ENCODE peak calls at places on chromosomes 16 and 17, in four cellular contexts. S, Y, Q and X are unnamed samples.

GRCh38 chr17:4858880-4859260 is 25.7 kb downstream of the MINK1 start:
- DNase-seq in S (no peak), Y (no peak), Q (no peak), X (no peak)

GRCh38 chr17:9324864-9325263 is 250.8 kb downstream of the STX8 start:
- DNase-seq in Y (no peak), Q (no peak), S (peak), X (peak)

GRCh38 chr16:4694664-4695451 is 1.5 kb downstream of the NUDT16L1 start:
- DNase-seq in Y (no peak), S (no peak), Q (no peak), X (no peak)

GRCh38 chr17:27603870-27604794 is 26.9 kb upstream of the LGALS9 start:
- DNase-seq in Y (no peak), S (no peak), Q (no peak), X (no peak)

GRCh38 chr17:11795906-11796305 is 197.6 kb downstream of the DNAH9 start:
- DNase-seq in S (no peak), Q (no peak), Y (no peak), X (no peak)

GRCh38 chr17:28385037-28385797 is 13.7 kb downstream of the SARM1 start:
- DNase-seq in Q (no peak), S (no peak), Y (no peak), X (no peak)

GRCh38 chr17:50122945-50123344 is 7.0 kb downstream of the SAMD14 start:
- DNase-seq in Q (no peak), Y (no peak), S (no peak), X (no peak)

GRCh38 chr17:81419333-81419885 is 24.2 kb downstream of the BAHCC1 start:
- DNase-seq in Y (no peak), Q (peak), S (no peak), X (peak)

GRCh38 chr16:86584726-86585721 is 6.7 kb downstream of the FOXL1 start:
- DNase-seq in Y (no peak), S (no peak), Q (no peak), X (no peak)

GRCh38 chr17:60971515-60972369 is 294.1 kb downstream of the BCAS3 start:
- DNase-seq in Q (peak), S (peak), Y (peak), X (peak)

GRCh38 chr17:9677411-9677810 is 32.1 kb downstream of the USP43 start:
- DNase-seq in S (no peak), Q (no peak), Y (no peak), X (no peak)

GRCh38 chr16:19744670-19745069 is 26.6 kb downstream of the IQCK start:
- DNase-seq in Y (no peak), Q (no peak), S (peak), X (no peak)

GRCh38 chr16:4090476-4090875 is 25.8 kb downstream of the ADCY9 start:
- DNase-seq in Y (no peak), S (no peak), Q (no peak), X (no peak)

GRCh38 chr17:57480438-57481196 is 224.3 kb downstream of the MSI2 start:
- DNase-seq in S (peak), Y (no peak), Q (no peak), X (no peak)

GRCh38 chr17:78697122-78697845 is 84.8 kb downstream of the CYTH1 start:
- DNase-seq in Q (no peak), S (no peak), Y (no peak), X (no peak)

GRCh38 chr17:37802061-37802460 is 57.2 kb upstream of the HNF1B start:
- DNase-seq in Y (no peak), Q (no peak), S (no peak), X (no peak)

GRCh38 chr16:68374961-68375660 is 64.3 kb downstream of the PRMT7 start:
- DNase-seq in Q (no peak), S (no peak), Y (no peak), X (no peak)

GRCh38 chr17:68579194-68579900 is 21.8 kb downstream of the FAM20A start:
- DNase-seq in Q (no peak), Y (no peak), S (no peak), X (no peak)

GRCh38 chr17:19900809-19901208 is 33.1 kb upstream of the ULK2 start:
- DNase-seq in Q (no peak), Y (no peak), S (no peak), X (no peak)

GRCh38 chr17:49214665-49215360 is 4.3 kb downstream of the ABI3 start:
- DNase-seq in Q (no peak), S (no peak), Y (no peak), X (no peak)

GRCh38 chr17:33284022-33284421 is 9.1 kb downstream of the ASIC2 start:
- DNase-seq in S (peak), Q (no peak), Y (no peak), X (peak)

GRCh38 chr16:8533509-8533908 is 56.8 kb downstream of the TMEM114 start:
- DNase-seq in Q (no peak), S (no peak), Y (no peak), X (no peak)

GRCh38 chr16:69903851-69904250 is 47.3 kb upstream of the CLEC18A start:
- DNase-seq in Y (no peak), Q (no peak), S (no peak), X (no peak)

GRCh38 chr16:85359147-85359822 is 247.0 kb upstream of the CIBAR2 start:
- DNase-seq in Q (peak), S (no peak), Y (no peak), X (no peak)

GRCh38 chr17:31744541-31744951 is 114.5 kb downstream of the COPRS start:
- DNase-seq in S (no peak), Q (no peak), Y (no peak), X (no peak)

GRCh38 chr17:2172447-2172938 is 117.6 kb downstream of the HIC1 start:
- DNase-seq in Q (no peak), Y (no peak), S (no peak), X (no peak)

GRCh38 chr16:80045944-80046660 is 445.6 kb upstream of the MAF start:
- DNase-seq in S (no peak), Q (no peak), Y (no peak), X (no peak)

GRCh38 chr17:48995871-48996695 is 1.1 kb upstream of the IGF2BP1 start:
- DNase-seq in Y (peak), S (peak), Q (peak), X (peak)

GRCh38 chr17:37829446-37830142 is 84.7 kb upstream of the HNF1B start:
- DNase-seq in Q (no peak), Y (no peak), S (no peak), X (no peak)

GRCh38 chr16:87539113-87539512 is 46.3 kb upstream of the ZCCHC14 start:
- DNase-seq in Q (no peak), Y (no peak), S (no peak), X (no peak)

GRCh38 chr16:4316103-4316731 is 350 bp downstream of the GLIS2 start:
- DNase-seq in Q (peak), S (no peak), Y (no peak), X (no peak)

GRCh38 chr16:76193851-76194620 is 83.2 kb upstream of the CNTNAP4 start:
- DNase-seq in Y (no peak), Q (no peak), S (no peak), X (no peak)

GRCh38 chr17:35536664-35537160 is 766 bp downstream of the SLFN12L start:
- DNase-seq in Q (no peak), Y (no peak), S (no peak), X (no peak)

GRCh38 chr16:83253526-83253925 is 554.3 kb upstream of the HSBP1 start:
- DNase-seq in Q (no peak), S (no peak), Y (no peak), X (no peak)
- TF ChIP-seq PHF8 in Q (no peak), S (no peak), Y (no peak), X (no peak)

GRCh38 chr17:44758414-44759095 is at the start of gene ADAM11:
- DNase-seq in Y (no peak), Q (peak), S (no peak), X (peak)
- H3K27ac ChIP-seq in Y (no peak), Q (no peak), S (no peak), X (peak)

DNA sequence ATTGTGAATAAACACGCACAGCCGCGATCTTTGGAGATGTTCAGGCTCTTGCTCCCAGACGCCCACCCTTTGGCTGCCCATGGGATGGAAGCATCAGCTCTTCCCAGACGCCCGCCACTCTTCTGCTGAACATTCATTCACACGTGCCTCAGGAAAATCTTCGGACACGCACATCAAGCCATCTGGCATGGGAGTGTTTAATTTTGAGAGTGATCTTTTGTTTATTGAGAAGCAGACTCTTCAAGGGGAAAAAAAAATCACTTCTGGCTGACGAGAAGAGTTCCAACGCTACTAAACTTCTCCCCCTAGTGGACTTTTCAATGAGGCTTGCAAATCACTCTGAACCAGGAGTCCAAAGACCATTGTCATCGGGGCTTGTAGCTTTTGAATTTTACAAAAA is 62.0 kb upstream of the NUDT7 start:
- DNase-seq in Q (peak), S (peak), Y (no peak), X (peak)
- TF ChIP-seq PHF8 in Q (no peak), S (no peak), Y (no peak), X (no peak)

GRCh38 chr16:57048095-57048494 is 44.3 kb upstream of the CPNE2 start:
- DNase-seq in Y (no peak), S (no peak), Q (no peak), X (no peak)
- H3K27ac ChIP-seq in Y (no peak), S (no peak), Q (no peak), X (no peak)

GRCh38 chr16:49463529-49463928 is 89.9 kb downstream of the C16orf78 start:
- DNase-seq in Q (no peak), Y (no peak), S (no peak), X (no peak)
- TF ChIP-seq PHF8 in Q (no peak), Y (no peak), S (no peak), X (no peak)

GRCh38 chr17:40072481-40073346 is 9.9 kb downstream of the THRA start:
- DNase-seq in Q (peak), S (peak), Y (no peak), X (no peak)
- H3K27ac ChIP-seq in Q (peak), S (peak), Y (no peak), X (peak)

GRCh38 chr16:72317378-72317777 is 145.4 kb upstream of the PMFBP1 start:
- DNase-seq in S (no peak), Q (no peak), Y (no peak), X (no peak)
- TF ChIP-seq PHF8 in S (no peak), Q (no peak), Y (no peak), X (no peak)

GRCh38 chr17:75093543-75094158 is 5.9 kb downstream of the SLC16A5 start:
- DNase-seq in Y (no peak), S (no peak), Q (no peak), X (peak)

GRCh38 chr17:75094871-75095399 is 7.2 kb downstream of the SLC16A5 start:
- DNase-seq in S (no peak), Q (no peak), Y (no peak), X (no peak)

GRCh38 chr17:75098861-75099260 is 10.9 kb upstream of the ARMC7 start:
- DNase-seq in S (no peak), Y (no peak), Q (no peak), X (no peak)

GRCh38 chr17:75097865-75098264 is 10.1 kb downstream of the SLC16A5 start:
- DNase-seq in S (no peak), Q (no peak), Y (no peak), X (no peak)

DNA sequence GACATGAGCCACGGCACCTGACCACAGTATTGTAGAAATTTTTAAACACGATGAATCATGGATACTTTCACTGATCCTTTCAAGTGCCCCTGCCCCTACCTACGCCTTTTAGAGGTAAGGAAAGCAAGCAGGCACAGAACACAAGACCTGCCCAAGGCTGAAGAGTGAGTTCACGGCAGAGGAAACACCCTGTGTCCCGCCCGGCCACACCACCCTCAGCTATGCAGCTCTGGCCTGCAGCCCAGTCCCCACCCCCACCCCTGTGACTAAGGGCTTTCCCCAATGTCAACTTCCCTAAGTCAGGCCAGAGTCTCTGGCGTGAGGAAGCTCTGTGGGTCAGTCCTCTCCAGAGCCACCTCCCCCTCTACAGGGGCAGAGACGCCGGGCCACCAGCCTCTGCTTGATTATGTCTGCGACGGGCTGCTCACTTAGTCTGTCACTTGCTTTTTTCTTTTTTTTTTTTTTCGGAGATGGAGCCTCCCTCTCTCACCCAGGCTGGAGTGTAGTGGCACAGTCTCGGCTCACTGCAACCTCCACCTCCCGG is 8.4 kb downstream of the SLC16A5 start:
- DNase-seq in Y (no peak), S (peak), Q (peak), X (peak)
- H3K27ac ChIP-seq in Y (no peak), S (no peak), Q (peak), X (peak)

GRCh38 chr16:27195068-27195741 is 8.1 kb upstream of the KDM8 start:
- DNase-seq in Y (no peak), S (no peak), Q (no peak), X (no peak)

GRCh38 chr16:27191352-27191924 is 11.9 kb upstream of the KDM8 start:
- DNase-seq in Q (no peak), Y (no peak), S (no peak), X (no peak)

GRCh38 chr16:27195941-27196595 is 7.3 kb upstream of the KDM8 start:
- DNase-seq in S (no peak), Q (no peak), Y (no peak), X (no peak)

GRCh38 chr16:27190316-27190871 is 12.9 kb upstream of the KDM8 start:
- DNase-seq in Y (no peak), Q (no peak), S (no peak), X (no peak)

DNA sequence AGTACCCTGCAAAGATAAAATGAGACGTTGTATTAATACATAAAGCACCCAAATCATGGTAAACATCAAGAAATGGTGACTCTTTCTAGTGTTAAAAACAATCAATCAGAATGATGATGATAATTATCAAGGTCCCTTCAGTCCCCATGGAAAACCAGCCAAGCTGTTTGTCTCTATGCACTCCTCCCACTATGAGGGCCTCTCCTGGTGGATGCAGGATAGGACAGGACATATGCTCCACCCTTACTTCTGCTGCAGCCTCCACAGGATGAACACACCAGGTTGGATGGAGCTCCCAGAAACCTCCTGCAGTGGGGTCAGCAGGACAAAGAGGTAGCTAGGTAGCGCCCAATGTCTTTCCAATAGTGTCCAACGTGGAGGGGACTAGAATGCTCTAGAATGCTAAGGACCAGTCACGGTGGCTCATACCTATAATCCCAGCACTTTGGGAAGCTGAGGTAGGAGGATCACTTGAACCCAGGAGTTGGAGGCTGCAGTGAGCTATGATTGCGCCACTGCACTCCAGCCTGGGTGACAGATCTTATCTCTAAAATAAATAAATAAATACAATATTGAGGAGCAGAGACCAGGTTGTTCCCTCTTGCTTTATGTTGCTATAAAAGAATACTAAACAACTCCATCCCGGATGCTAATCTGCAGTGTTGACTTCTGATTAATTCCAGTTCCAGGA is 9.9 kb upstream of the KDM8 start:
- DNase-seq in Q (no peak), S (no peak), Y (no peak), X (no peak)
- TF ChIP-seq PHF8 in Q (no peak), S (no peak), Y (no peak), X (no peak)

GRCh38 chr16:65061263-65061662 is 60.6 kb downstream of the CDH11 start:
- DNase-seq in Q (no peak), S (no peak), Y (no peak), X (no peak)
- H3K27ac ChIP-seq in Q (no peak), S (no peak), Y (no peak), X (no peak)